ENCODE peak calls at places on chromosomes 4 and X, in four cellular contexts. F, O, X and K are unnamed samples.

GRCh38 chrX:40101430-40101802 is 3.7 kb upstream of the BCOR start:
- DNase-seq in F (no peak), O (no peak), X (no peak), K (no peak)

GRCh38 chr4:173168396-173169177 is at the start of gene GALNT7:
- DNase-seq in F (peak), O (peak), X (peak), K (peak)

GRCh38 chr4:116055857-116056827 is 942.7 kb upstream of the NDST4 start:
- DNase-seq in F (no peak), O (no peak), X (no peak), K (no peak)

GRCh38 chr4:5956285-5957021 is 61.8 kb downstream of the C4orf50 start:
- DNase-seq in F (no peak), O (peak), X (no peak), K (no peak)

GRCh38 chr4:106587558-106587957 is 219.0 kb upstream of the GIMD1 start:
- DNase-seq in F (no peak), O (no peak), X (no peak), K (no peak)

GRCh38 chrX:19889582-19890342 is 2.4 kb upstream of the SH3KBP1 start:
- DNase-seq in F (no peak), O (no peak), X (no peak), K (no peak)

GRCh38 chrX:154761977-154762528 is 611 bp upstream of the DKC1 start:
- DNase-seq in F (no peak), O (no peak), X (no peak), K (no peak)

GRCh38 chrX:11113731-11114130 is 2.6 kb downstream of the HCCS start:
- DNase-seq in F (no peak), O (no peak), X (no peak), K (no peak)

GRCh38 chr4:59553739-59554126 is 1646.4 kb upstream of the ADGRL3 start:
- DNase-seq in F (no peak), O (no peak), X (no peak), K (no peak)

GRCh38 chr4:152778656-152779512 is 646 bp downstream of the TIGD4 start:
- DNase-seq in F (no peak), O (peak), X (no peak), K (no peak)

GRCh38 chr4:86831262-86832090 is 17.7 kb downstream of the SLC10A6 start:
- DNase-seq in F (peak), O (no peak), X (no peak), K (no peak)

GRCh38 chrX:51395807-51396728 is 63.4 kb downstream of the NUDT10 start:
- DNase-seq in F (no peak), O (no peak), X (peak), K (no peak)

GRCh38 chr4:101039367-101039766 is 308.0 kb downstream of the PPP3CA start:
- DNase-seq in F (no peak), O (no peak), X (no peak), K (no peak)

GRCh38 chr4:112517067-112517588 is 1.1 kb upstream of the NEUROG2 start:
- DNase-seq in F (no peak), O (no peak), X (peak), K (no peak)

GRCh38 chr4:1628892-1629703 is 55.0 kb downstream of the FAM53A start:
- DNase-seq in F (no peak), O (peak), X (peak), K (peak)

GRCh38 chr4:154317600-154317999 is 174.0 kb downstream of the DCHS2 start:
- DNase-seq in F (no peak), O (no peak), X (no peak), K (no peak)

GRCh38 chr4:136861081-136861480 is 671.2 kb downstream of the PCDH18 start:
- DNase-seq in F (no peak), O (no peak), X (no peak), K (no peak)

GRCh38 chr4:173685761-173686260 is 155.8 kb upstream of the HAND2 start:
- DNase-seq in F (no peak), O (no peak), X (no peak), K (no peak)

GRCh38 chrX:131298846-131299245 is 9.7 kb upstream of the IGSF1 start:
- DNase-seq in F (no peak), O (no peak), X (no peak), K (no peak)

GRCh38 chrX:103792916-103793540 is 16.4 kb downstream of the PLP1 start:
- DNase-seq in F (no peak), O (no peak), X (no peak), K (no peak)

GRCh38 chrX:114924423-114924822 is 93.0 kb downstream of the IL13RA2 start:
- DNase-seq in F (no peak), O (no peak), X (no peak), K (no peak)

GRCh38 chr4:139171878-139172691 is 4.9 kb downstream of the ELF2 start:
- DNase-seq in F (no peak), O (no peak), X (no peak), K (no peak)

GRCh38 chrX:1323315-1323714 is 13.3 kb upstream of the IL3RA start:
- DNase-seq in F (no peak), O (peak), X (peak), K (no peak)

GRCh38 chrX:9864011-9864410 is 77.8 kb downstream of the SHROOM2 start:
- DNase-seq in F (no peak), O (no peak), X (no peak), K (no peak)

GRCh38 chrX:14027031-14027430 is 2.7 kb downstream of the GEMIN8 start:
- DNase-seq in F (peak), O (no peak), X (no peak), K (no peak)

GRCh38 chr4:48268956-48269860 is at the start of gene TEC:
- DNase-seq in F (peak), O (peak), X (peak), K (peak)

GRCh38 chr4:4526401-4526800 is 15.4 kb downstream of the STX18 start:
- DNase-seq in F (no peak), O (no peak), X (no peak), K (no peak)

GRCh38 chr4:1604181-1604705 is 79.9 kb downstream of the FAM53A start:
- DNase-seq in F (no peak), O (no peak), X (no peak), K (no peak)

GRCh38 chr4:109433281-109434006 is at the start of gene SEC24B:
- DNase-seq in F (peak), O (peak), X (peak), K (peak)

GRCh38 chr4:170697045-170697444 is 607.3 kb upstream of the AADAT start:
- DNase-seq in F (no peak), O (no peak), X (no peak), K (no peak)

GRCh38 chr4:149914521-149915115 is 99.0 kb upstream of the IQCM start:
- DNase-seq in F (no peak), O (no peak), X (no peak), K (no peak)

GRCh38 chr4:145829629-145830395 is 108.8 kb downstream of the ZNF827 start:
- DNase-seq in F (no peak), O (no peak), X (no peak), K (no peak)

GRCh38 chrX:94977562-94977961 is 1303.6 kb downstream of the FAM133A start:
- DNase-seq in F (no peak), O (no peak), X (no peak), K (no peak)

GRCh38 chrX:357693-358471 is 28.8 kb downstream of the PPP2R3B start:
- DNase-seq in F (no peak), O (no peak), X (no peak), K (no peak)

GRCh38 chrX:9204560-9204959 is 170.6 kb upstream of the FAM9B start:
- DNase-seq in F (no peak), O (no peak), X (no peak), K (no peak)

GRCh38 chr4:136754810-136755530 is 777.3 kb downstream of the PCDH18 start:
- DNase-seq in F (no peak), O (no peak), X (no peak), K (no peak)

GRCh38 chrX:110414679-110415439 is 56.2 kb downstream of the RTL9 start:
- DNase-seq in F (no peak), O (no peak), X (no peak), K (no peak)

GRCh38 chrX:129654652-129655546 is at the start of gene APLN:
- DNase-seq in F (peak), O (peak), X (no peak), K (peak)

GRCh38 chr4:88018471-88018870 is 11.0 kb downstream of the PKD2 start:
- DNase-seq in F (no peak), O (no peak), X (no peak), K (no peak)

GRCh38 chr4:158376441-158376840 is 145.2 kb upstream of the RXFP1 start:
- DNase-seq in F (no peak), O (no peak), X (no peak), K (no peak)

DNA sequence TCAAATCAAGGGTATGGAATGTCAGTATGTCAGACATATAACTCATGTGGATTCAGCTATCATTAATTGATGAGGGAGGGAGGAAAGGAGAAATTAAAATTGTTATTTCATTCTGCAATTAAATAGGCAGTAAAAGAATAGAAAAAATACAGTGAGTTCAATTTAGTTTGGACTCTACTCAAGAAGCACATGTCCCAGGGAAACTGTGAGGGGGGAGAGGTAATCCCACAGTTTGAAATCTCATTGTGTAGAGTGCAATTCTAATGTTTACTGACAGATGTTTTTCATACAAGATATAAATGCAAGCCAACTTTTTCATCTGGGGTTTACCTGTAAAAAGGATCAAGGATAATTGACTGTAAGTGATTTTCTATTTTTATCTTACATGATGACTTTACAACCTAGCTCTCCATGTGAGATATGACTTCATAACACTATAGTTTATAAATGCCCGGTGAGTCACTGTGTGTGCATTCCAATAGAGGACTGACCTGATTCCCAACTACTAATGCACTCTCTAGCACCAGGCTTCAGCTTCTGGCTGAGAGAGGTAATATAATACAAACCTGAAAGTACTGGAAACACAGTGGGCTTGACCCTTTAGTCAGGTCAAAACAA is 35.2 kb upstream of the SCD5 start:
- DNase-seq in F (no peak), O (no peak), X (no peak), K (no peak)
- TF ChIP-seq CTCF in F (no peak), O (no peak), X (no peak), K (no peak)

DNA sequence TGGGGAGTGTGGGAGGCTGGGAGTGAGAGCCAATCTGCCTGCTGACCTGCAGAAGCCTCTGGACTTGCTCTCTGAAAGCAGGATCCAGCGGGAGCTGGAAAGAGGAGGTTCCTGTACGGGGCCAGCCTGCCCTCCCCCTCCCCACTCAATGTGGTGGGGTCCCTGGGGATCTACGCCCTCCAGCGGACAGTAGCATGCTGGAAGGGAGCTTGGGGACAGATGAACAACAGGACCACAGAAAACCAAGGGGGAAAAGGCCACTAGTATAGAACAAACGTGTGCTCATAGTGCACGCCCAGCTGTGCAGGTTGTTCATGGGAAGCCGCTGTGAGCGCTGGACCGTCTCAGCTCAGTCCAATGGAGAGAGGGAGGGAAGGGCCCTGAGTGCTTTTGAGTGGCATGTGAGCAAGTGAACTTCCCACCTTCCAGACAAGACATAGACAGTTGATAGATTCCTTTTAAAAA is 15.8 kb downstream of the HMX1 start:
- DNase-seq in F (no peak), O (no peak), X (no peak), K (no peak)
- TF ChIP-seq CTCF in F (no peak), O (no peak), X (no peak), K (peak)

GRCh38 chr4:108180513-108180912 is 11.8 kb upstream of the LEF1 start:
- DNase-seq in F (no peak), O (no peak), X (no peak), K (no peak)
- TF ChIP-seq CTCF in F (no peak), O (no peak), X (no peak), K (no peak)

GRCh38 chrX:69289839-69290123 is 124.5 kb upstream of the PJA1 start:
- DNase-seq in F (no peak), O (no peak), X (no peak), K (no peak)

GRCh38 chrX:69289046-69289838 is 124.0 kb upstream of the PJA1 start:
- DNase-seq in F (no peak), O (no peak), X (no peak), K (no peak)

GRCh38 chrX:69291111-69291510 is 125.9 kb upstream of the PJA1 start:
- DNase-seq in F (no peak), O (no peak), X (no peak), K (no peak)

GRCh38 chrX:69287025-69287540 is 121.8 kb upstream of the PJA1 start:
- DNase-seq in F (no peak), O (no peak), X (no peak), K (no peak)

GRCh38 chrX:69290327-69290726 is 125.1 kb upstream of the PJA1 start:
- DNase-seq in F (no peak), O (no peak), X (no peak), K (no peak)
- TF ChIP-seq CTCF in F (no peak), O (no peak), X (no peak), K (no peak)

GRCh38 chr4:130608121-130608520 is 1512.2 kb downstream of the C4orf33 start:
- DNase-seq in F (no peak), O (no peak), X (no peak), K (no peak)
- TF ChIP-seq CTCF in F (no peak), O (no peak), X (no peak), K (no peak)

DNA sequence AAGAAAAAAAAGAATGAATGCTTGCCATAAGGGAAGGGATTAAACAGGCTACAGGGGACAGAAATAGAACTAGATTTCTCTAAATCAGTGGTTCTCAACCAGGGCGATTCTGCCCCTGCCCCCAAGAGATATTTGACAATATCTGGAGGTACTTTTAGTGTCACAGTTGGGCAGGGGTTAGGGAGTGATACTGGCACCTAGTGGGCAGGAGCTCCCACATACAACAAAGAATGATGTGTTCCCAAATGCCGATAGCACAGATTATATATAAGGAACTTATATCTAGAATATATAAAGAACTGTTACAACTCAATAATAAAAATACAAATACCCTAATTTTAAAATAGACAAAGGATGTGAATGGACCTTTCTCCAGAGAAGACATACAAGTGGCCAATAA is 14.7 kb downstream of the S100G start:
- DNase-seq in F (no peak), O (no peak), X (no peak), K (no peak)
- TF ChIP-seq CTCF in F (no peak), O (no peak), X (no peak), K (peak)

DNA sequence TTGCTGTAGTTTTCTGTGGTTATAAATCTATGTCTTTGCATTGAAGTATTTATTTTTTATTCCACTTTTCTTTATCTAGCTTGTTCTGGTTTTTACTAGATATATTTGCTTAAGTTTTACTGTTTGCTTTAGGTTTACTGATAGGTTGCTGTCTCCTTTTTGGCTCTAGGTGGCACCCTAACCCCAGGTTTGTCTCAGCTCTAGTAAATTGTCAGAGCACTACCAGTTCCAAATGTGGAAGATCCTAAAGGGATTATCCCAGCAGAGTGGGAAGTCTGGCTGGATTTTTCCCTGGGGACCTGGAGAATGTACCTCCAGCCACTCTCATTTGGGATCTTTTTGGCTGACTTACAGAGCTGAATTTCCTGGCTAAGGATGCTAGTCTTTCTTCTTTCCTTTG is 106.1 kb downstream of the PBDC1 start:
- DNase-seq in F (no peak), O (peak), X (no peak), K (no peak)
- TF ChIP-seq CTCF in F (peak), O (peak), X (no peak), K (peak)